ENCODE peak calls at places on chromosomes 6 and 20, in four cellular contexts. A is NCI-H1694; B is stimulated activated CD8-positive, alpha-beta memory T cell treated with anti-CD3 and anti-CD28 coated beads, Interleukin-15, amount 100 ng/mL, for 24 hours; X is CD8-positive, alpha-beta memory T cell. D is an unnamed sample.

GRCh38 chr6:103167345-103167744 is 1692.4 kb downstream of the HACE1 start:
- DNase-seq in B (no peak), X (no peak), A (no peak), D (no peak)

GRCh38 chr6:68967549-68968300 is 332.6 kb downstream of the ADGRB3 start:
- DNase-seq in X (peak; percentile 1), A (peak; percentile 10), B (peak; percentile 4), D (peak; percentile 64)

GRCh38 chr6:79895382-79896100 is 51.8 kb downstream of the ELOVL4 start:
- DNase-seq in B (no peak), X (no peak), A (no peak), D (no peak)

GRCh38 chr6:43992126-43992663 is 135.1 kb downstream of the MRPL14 start:
- DNase-seq in X (no peak), A (no peak), B (no peak), D (no peak)

GRCh38 chr6:166004491-166005275 is 163.0 kb downstream of the TBXT start:
- DNase-seq in B (no peak), A (no peak), X (no peak), D (no peak)

GRCh38 chr6:168091381-168092264 is 12.6 kb upstream of the FRMD1 start:
- DNase-seq in B (no peak), X (no peak), A (no peak), D (no peak)

GRCh38 chr6:3489961-3490621 is 33.2 kb upstream of the SLC22A23 start:
- DNase-seq in A (no peak), B (no peak), X (no peak), D (no peak)

GRCh38 chr6:151699719-151700118 is 107.8 kb upstream of the ESR1 start:
- DNase-seq in X (no peak), A (no peak), B (no peak), D (no peak)

GRCh38 chr20:41080866-41081265 is 52.2 kb downstream of the TOP1 start:
- DNase-seq in X (no peak), B (no peak), A (no peak), D (no peak)

GRCh38 chr6:4907602-4908001 is 96.2 kb downstream of the RPP40 start:
- DNase-seq in A (no peak), B (no peak), X (no peak), D (no peak)

GRCh38 chr6:54971825-54972224 is 125.3 kb downstream of the FAM83B start:
- DNase-seq in B (no peak), A (no peak), X (no peak), D (no peak)